ENCODE peak calls at places on chromosomes 2 and 18, in six cellular contexts. F, W, V, X, C and K are unnamed samples.

GRCh38 chr18:37253424-37254255 is 312.0 kb downstream of the CELF4 start:
- DNase-seq in F (no peak), W (no peak), V (no peak), X (no peak), C (no peak), K (no peak)

GRCh38 chr2:230418341-230419016 is 2.5 kb downstream of the SP100 start:
- DNase-seq in F (peak; percentile 57), W (peak; percentile 53), V (peak; percentile 59), X (no peak), C (peak; percentile 71), K (no peak)

GRCh38 chr18:73924836-73925235 is 222.8 kb downstream of the FBXO15 start:
- DNase-seq in F (peak; percentile 24), W (no peak), V (no peak), X (peak; percentile 18), C (no peak), K (no peak)

GRCh38 chr2:42408009-42408408 is 47.0 kb upstream of the COX7A2L start:
- DNase-seq in F (no peak), W (no peak), V (no peak), X (no peak), C (no peak), K (no peak)

GRCh38 chr18:62054929-62055498 is 131.8 kb downstream of the PIGN start:
- DNase-seq in F (no peak), W (no peak), V (no peak), X (no peak), C (no peak), K (no peak)

GRCh38 chr2:54618646-54619565 is 104.6 kb upstream of the EML6 start:
- DNase-seq in F (no peak), W (no peak), V (peak; percentile 63), X (no peak), C (no peak), K (no peak)

GRCh38 chr18:22411442-22411841 is 6.3 kb downstream of the CTAGE1 start:
- DNase-seq in F (no peak), W (no peak), V (no peak), X (no peak), C (peak; percentile 36), K (no peak)

GRCh38 chr2:221552282-221552681 is 19.8 kb downstream of the EPHA4 start:
- DNase-seq in F (no peak), W (no peak), V (no peak), X (no peak), C (no peak), K (no peak)

GRCh38 chr2:54386993-54387590 is 69.0 kb upstream of the SPTBN1 start:
- DNase-seq in F (no peak), W (peak; percentile 77), V (peak; percentile 29), X (no peak), C (peak; percentile 90), K (peak; percentile 83)

GRCh38 chr2:132595186-132595585 is 74.8 kb downstream of the LYPD1 start:
- DNase-seq in F (no peak), W (no peak), V (no peak), X (no peak), C (no peak), K (no peak)

GRCh38 chr2:81835318-81836000 is 1530.9 kb upstream of the LRRTM1 start:
- DNase-seq in F (peak; percentile 0), W (peak; percentile 58), V (no peak), X (no peak), C (no peak), K (no peak)

GRCh38 chr18:31583185-31583854 is 8.4 kb upstream of the TTR start:
- DNase-seq in F (no peak), W (no peak), V (no peak), X (no peak), C (no peak), K (no peak)

GRCh38 chr2:231710751-231711676 is 2.7 kb downstream of the PTMA start:
- DNase-seq in F (no peak), W (no peak), V (peak; percentile 41), X (no peak), C (peak; percentile 16), K (no peak)

GRCh38 chr2:230922951-230923717 is 1.9 kb downstream of the GPR55 start:
- DNase-seq in F (no peak), W (no peak), V (no peak), X (no peak), C (no peak), K (no peak)

GRCh38 chr2:44766220-44766619 is 175.3 kb upstream of the SIX3 start:
- DNase-seq in F (no peak), W (peak; percentile 13), V (no peak), X (no peak), C (no peak), K (no peak)

GRCh38 chr18:72375628-72376027 is 168.5 kb downstream of the CBLN2 start:
- DNase-seq in F (no peak), W (no peak), V (no peak), X (peak; percentile 15), C (peak; percentile 25), K (peak; percentile 2)

DNA sequence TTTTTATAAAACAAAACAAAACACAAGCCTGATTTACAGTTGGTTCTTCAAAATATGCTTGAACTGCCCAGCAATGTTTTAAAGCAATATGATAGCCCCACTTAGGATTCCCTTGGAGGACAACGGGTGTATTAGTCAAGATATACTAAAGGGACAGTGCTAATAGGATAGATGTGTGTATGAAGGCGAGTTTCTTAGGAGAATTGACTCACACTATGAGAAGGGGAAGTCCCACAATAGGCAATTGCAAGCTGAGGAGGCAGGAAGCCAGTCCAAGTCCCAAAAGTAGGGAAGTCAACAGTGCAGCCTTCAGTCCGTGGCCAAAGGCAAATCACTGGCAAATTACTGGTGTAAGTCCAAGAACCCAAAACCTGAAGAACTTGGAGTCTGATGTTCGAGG is 167.9 kb downstream of the CBLN2 start:
- DNase-seq in F (no peak), W (no peak), V (no peak), X (no peak), C (no peak), K (no peak)
- H3K4me3 ChIP-seq in F (no peak overlapping the region), W (no peak overlapping the region), V (no peak overlapping the region), X (no peak overlapping the region), C (no peak overlapping the region), K (no peak overlapping the region)

DNA sequence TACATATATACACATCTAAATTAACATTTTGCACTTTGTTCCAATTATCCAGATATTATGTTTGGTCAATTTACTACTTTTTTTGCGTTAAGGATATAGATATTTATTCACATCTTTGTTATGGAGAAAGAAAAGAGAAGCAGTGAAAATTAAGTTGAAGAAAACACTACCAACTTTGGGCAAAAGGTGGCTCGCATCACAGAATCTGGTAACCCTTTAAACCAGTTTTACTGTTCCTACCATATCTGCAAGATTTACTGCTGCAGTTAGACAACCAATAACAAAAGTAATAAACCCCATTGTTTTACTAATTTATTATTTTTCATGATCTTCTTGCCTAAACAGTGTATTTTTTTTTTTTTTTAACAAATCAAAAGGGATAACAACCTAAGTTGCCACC is 53.6 kb downstream of the SMAD2 start:
- DNase-seq in F (no peak), W (no peak), V (no peak), X (no peak), C (no peak), K (no peak)
- TF ChIP-seq CTCF in F (no peak), W (no peak), V (no peak), X (no peak), C (no peak), K (no peak)

DNA sequence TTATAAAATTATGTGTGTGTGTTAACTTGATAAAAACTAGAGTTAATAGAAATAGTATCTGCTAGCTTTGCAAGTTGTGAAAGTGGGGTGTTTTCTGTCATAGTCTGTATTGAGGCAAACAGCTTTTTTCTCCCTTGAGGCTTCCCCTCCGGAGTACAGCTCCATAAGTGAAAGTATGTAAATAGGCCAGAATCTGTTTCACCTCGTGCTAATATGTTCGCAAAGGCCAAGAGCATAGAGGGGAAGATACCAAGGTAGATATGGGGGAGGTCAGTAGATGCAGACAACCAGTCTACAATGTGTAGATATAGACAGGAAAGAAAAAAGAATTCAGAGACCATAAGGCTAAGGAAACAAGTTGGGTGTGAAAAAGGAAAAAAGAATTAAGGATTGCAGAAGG is 72.9 kb downstream of the PTRHD1 start:
- DNase-seq in F (no peak), W (no peak), V (no peak), X (no peak), C (no peak), K (no peak)
- H3K4me3 ChIP-seq in F (no peak overlapping the region), W (no peak overlapping the region), V (no peak overlapping the region), X (no peak overlapping the region), C (no peak overlapping the region), K (no peak overlapping the region)

DNA sequence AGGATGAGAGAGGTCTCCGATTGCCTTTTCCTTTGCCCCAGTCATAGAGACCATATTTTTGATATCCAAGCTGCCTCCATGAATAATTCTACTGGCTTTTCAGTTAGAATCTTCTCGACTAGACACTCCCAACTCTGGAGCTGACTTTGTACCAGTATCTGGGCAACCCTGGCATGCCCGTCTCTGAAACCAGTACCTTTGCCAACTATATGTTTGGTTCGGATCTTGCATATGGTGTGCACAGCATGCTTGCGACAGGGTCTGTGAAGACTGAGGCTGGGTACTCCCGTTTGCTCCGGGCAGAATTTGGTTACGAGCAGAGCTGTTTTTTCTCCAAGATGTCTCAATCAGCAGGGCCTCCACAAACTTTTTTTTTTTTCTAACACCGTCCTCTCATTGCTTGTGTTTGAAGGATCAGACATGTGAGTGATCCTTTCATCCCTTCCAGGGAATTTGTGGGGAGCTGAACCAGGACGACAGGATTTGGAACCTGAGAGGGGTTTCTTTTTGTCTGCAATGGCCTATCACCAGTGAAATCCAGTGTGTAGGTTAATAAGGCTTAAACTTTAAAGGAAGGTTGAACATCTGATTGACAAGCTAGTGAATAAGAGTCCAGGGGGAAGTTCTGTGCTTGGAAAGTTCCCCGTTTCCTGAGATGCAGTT is 322.3 kb downstream of the MYCN start:
- DNase-seq in F (no peak), W (no peak), V (no peak), X (no peak), C (no peak), K (no peak)
- TF ChIP-seq CTCF in F (no peak), W (no peak), V (no peak), X (no peak), C (no peak), K (no peak)

GRCh38 chr18:57441395-57441794 is 6.2 kb downstream of the ONECUT2 start:
- DNase-seq in F (peak; percentile 35), W (no peak), V (no peak), X (no peak), C (peak; percentile 15), K (no peak)
- H3K4me3 ChIP-seq in F (no peak overlapping the region), W (no peak overlapping the region), V (no peak overlapping the region), X (no peak overlapping the region), C (peak overlapping the region; percentile 22), K (no peak overlapping the region)